ENCODE peak calls at places on chromosomes 4 and X, in five cellular contexts. One of them, this sample, is unnamed.

GRCh38 chrX:152220612-152221011 is 82.2 kb upstream of the MAGEA10 start:
- DNase-seq in omental fat pad: no peak
- DNase-seq in cardiac muscle cell: no peak
- DNase-seq in testis: no peak
- DNase-seq in Panc1: no peak
- DNase-seq in this sample: no peak

GRCh38 chr4:91171217-91171616 is 1044.0 kb downstream of the CCSER1 start:
- DNase-seq in omental fat pad: no peak
- DNase-seq in cardiac muscle cell: no peak
- DNase-seq in testis: no peak
- DNase-seq in Panc1: no peak
- DNase-seq in this sample: no peak

GRCh38 chrX:96994088-96994487 is 110.4 kb downstream of the RPA4 start:
- DNase-seq in omental fat pad: no peak
- DNase-seq in cardiac muscle cell: no peak
- DNase-seq in testis: no peak
- DNase-seq in Panc1: no peak
- DNase-seq in this sample: no peak

GRCh38 chrX:133939655-133940054 is 45.7 kb downstream of the GPC3 start:
- DNase-seq in omental fat pad: no peak
- DNase-seq in cardiac muscle cell: no peak
- DNase-seq in testis: no peak
- DNase-seq in Panc1: no peak
- DNase-seq in this sample: no peak

GRCh38 chrX:135931644-135932487 is 38.4 kb downstream of the SAGE1 start:
- DNase-seq in omental fat pad: no peak
- DNase-seq in cardiac muscle cell: peak
- DNase-seq in testis: peak
- DNase-seq in Panc1: peak
- DNase-seq in this sample: peak

GRCh38 chr4:37693450-37694190 is 7.4 kb upstream of the RELL1 start:
- DNase-seq in omental fat pad: no peak
- DNase-seq in cardiac muscle cell: peak
- DNase-seq in testis: no peak
- DNase-seq in Panc1: no peak
- DNase-seq in this sample: peak

GRCh38 chr4:48904101-48904500 is 2.5 kb downstream of the OCIAD2 start:
- DNase-seq in omental fat pad: no peak
- DNase-seq in cardiac muscle cell: no peak
- DNase-seq in testis: no peak
- DNase-seq in Panc1: no peak
- DNase-seq in this sample: no peak

GRCh38 chr4:999863-1000425 is 6.7 kb upstream of the SLC26A1 start:
- DNase-seq in omental fat pad: no peak
- DNase-seq in cardiac muscle cell: no peak
- DNase-seq in testis: no peak
- DNase-seq in Panc1: no peak
- DNase-seq in this sample: no peak

GRCh38 chrX:5681159-5681558 is 547.5 kb downstream of the NLGN4X start:
- DNase-seq in omental fat pad: no peak
- DNase-seq in cardiac muscle cell: no peak
- DNase-seq in testis: no peak
- DNase-seq in Panc1: no peak
- DNase-seq in this sample: peak

GRCh38 chrX:71652405-71652804 is 14.9 kb upstream of the LOC101059915 start:
- DNase-seq in omental fat pad: no peak
- DNase-seq in cardiac muscle cell: peak
- DNase-seq in testis: peak
- DNase-seq in Panc1: peak
- DNase-seq in this sample: peak

GRCh38 chr4:79759793-79760192 is 313.2 kb downstream of the ANTXR2 start:
- DNase-seq in omental fat pad: no peak
- DNase-seq in cardiac muscle cell: no peak
- DNase-seq in testis: no peak
- DNase-seq in Panc1: no peak
- DNase-seq in this sample: no peak

GRCh38 chrX:352181-352580 is 33.6 kb upstream of the GTPBP6 start:
- DNase-seq in omental fat pad: no peak
- DNase-seq in cardiac muscle cell: no peak
- DNase-seq in testis: no peak
- DNase-seq in Panc1: no peak
- DNase-seq in this sample: no peak

GRCh38 chrX:22800806-22801205 is 199.0 kb upstream of the DDX53 start:
- DNase-seq in omental fat pad: no peak
- DNase-seq in cardiac muscle cell: no peak
- DNase-seq in testis: no peak
- DNase-seq in Panc1: no peak
- DNase-seq in this sample: peak

GRCh38 chrX:88883205-88883604 is 136.2 kb downstream of the CPXCR1 start:
- DNase-seq in omental fat pad: no peak
- DNase-seq in cardiac muscle cell: no peak
- DNase-seq in testis: no peak
- DNase-seq in Panc1: no peak
- DNase-seq in this sample: no peak

GRCh38 chrX:45009371-45010000 is 136.5 kb downstream of the KDM6A start:
- DNase-seq in omental fat pad: no peak
- DNase-seq in cardiac muscle cell: no peak
- DNase-seq in testis: no peak
- DNase-seq in Panc1: peak
- DNase-seq in this sample: peak

GRCh38 chrX:69615779-69616519 is at the start of gene EDA:
- DNase-seq in omental fat pad: peak
- DNase-seq in cardiac muscle cell: peak
- DNase-seq in testis: peak
- DNase-seq in Panc1: no peak
- DNase-seq in this sample: peak

GRCh38 chrX:124925681-124926080 is 394.0 kb upstream of the TEX13C start:
- DNase-seq in omental fat pad: no peak
- DNase-seq in cardiac muscle cell: no peak
- DNase-seq in testis: no peak
- DNase-seq in Panc1: no peak
- DNase-seq in this sample: no peak

GRCh38 chrX:34578237-34578636 is 78.8 kb downstream of the TMEM47 start:
- DNase-seq in omental fat pad: no peak
- DNase-seq in cardiac muscle cell: peak
- DNase-seq in testis: no peak
- DNase-seq in Panc1: no peak
- DNase-seq in this sample: peak

GRCh38 chr4:126071346-126072333 is 756.9 kb downstream of the FAT4 start:
- DNase-seq in omental fat pad: no peak
- DNase-seq in cardiac muscle cell: peak
- DNase-seq in testis: no peak
- DNase-seq in Panc1: no peak
- DNase-seq in this sample: peak

GRCh38 chr4:144696376-144696775 is 50.4 kb downstream of the HHIP start:
- DNase-seq in omental fat pad: no peak
- DNase-seq in cardiac muscle cell: peak
- DNase-seq in testis: no peak
- DNase-seq in Panc1: no peak
- DNase-seq in this sample: no peak

GRCh38 chr4:7196731-7197130 is 4.4 kb downstream of the SORCS2 start:
- DNase-seq in omental fat pad: no peak
- DNase-seq in cardiac muscle cell: no peak
- DNase-seq in testis: peak
- DNase-seq in Panc1: no peak
- DNase-seq in this sample: no peak

GRCh38 chr4:5984843-5985242 is 33.4 kb downstream of the C4orf50 start:
- DNase-seq in omental fat pad: no peak
- DNase-seq in cardiac muscle cell: no peak
- DNase-seq in testis: no peak
- DNase-seq in Panc1: no peak
- DNase-seq in this sample: no peak

GRCh38 chr4:154714339-154715040 is 29.3 kb upstream of the LRAT start:
- DNase-seq in omental fat pad: no peak
- DNase-seq in cardiac muscle cell: no peak
- DNase-seq in testis: no peak
- DNase-seq in Panc1: no peak
- DNase-seq in this sample: no peak

GRCh38 chr4:18480928-18481327 is 459.4 kb upstream of the LCORL start:
- DNase-seq in omental fat pad: no peak
- DNase-seq in cardiac muscle cell: no peak
- DNase-seq in testis: no peak
- DNase-seq in Panc1: no peak
- DNase-seq in this sample: no peak

GRCh38 chr4:385934-386707 is 48.5 kb downstream of the ZNF141 start:
- DNase-seq in omental fat pad: no peak
- DNase-seq in cardiac muscle cell: no peak
- DNase-seq in testis: peak
- DNase-seq in Panc1: no peak
- DNase-seq in this sample: no peak

GRCh38 chrX:3351287-3351686 is 4.8 kb upstream of the MXRA5 start:
- DNase-seq in omental fat pad: no peak
- DNase-seq in cardiac muscle cell: no peak
- DNase-seq in testis: no peak
- DNase-seq in Panc1: no peak
- DNase-seq in this sample: no peak

GRCh38 chr4:89298160-89298559 is 9.4 kb downstream of the GPRIN3 start:
- DNase-seq in omental fat pad: no peak
- DNase-seq in cardiac muscle cell: no peak
- DNase-seq in testis: no peak
- DNase-seq in Panc1: no peak
- DNase-seq in this sample: no peak

GRCh38 chr4:97774347-97774989 is 368.8 kb downstream of the STPG2 start:
- DNase-seq in omental fat pad: no peak
- DNase-seq in cardiac muscle cell: no peak
- DNase-seq in testis: no peak
- DNase-seq in Panc1: no peak
- DNase-seq in this sample: no peak

DNA sequence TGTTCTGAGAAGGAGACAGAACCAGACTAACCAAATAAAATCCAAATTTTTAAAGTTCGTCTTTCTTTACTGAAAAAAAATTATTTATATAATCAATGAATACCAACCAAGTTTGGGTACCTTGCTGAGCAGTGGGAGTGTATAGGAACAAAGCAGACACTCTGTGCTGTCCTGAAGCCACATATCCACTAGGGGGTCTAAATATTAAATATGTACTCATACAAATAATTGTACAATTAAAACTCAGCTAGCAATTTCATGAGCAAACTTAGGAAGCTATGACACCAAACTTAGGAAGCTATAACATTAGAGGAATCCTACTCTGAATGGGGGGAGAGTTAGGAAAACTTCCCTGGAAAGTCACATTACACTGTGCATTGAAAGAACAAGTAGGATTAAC is 582.0 kb upstream of the EPHA5 start:
- DNase-seq in omental fat pad: no peak
- DNase-seq in cardiac muscle cell: peak
- DNase-seq in testis: no peak
- DNase-seq in Panc1: no peak
- DNase-seq in this sample: no peak
- TF ChIP-seq CTCF in omental fat pad: no peak
- TF ChIP-seq CTCF in cardiac muscle cell: peak
- TF ChIP-seq CTCF in testis: no peak
- TF ChIP-seq CTCF in Panc1: no peak
- TF ChIP-seq CTCF in this sample: no peak

DNA sequence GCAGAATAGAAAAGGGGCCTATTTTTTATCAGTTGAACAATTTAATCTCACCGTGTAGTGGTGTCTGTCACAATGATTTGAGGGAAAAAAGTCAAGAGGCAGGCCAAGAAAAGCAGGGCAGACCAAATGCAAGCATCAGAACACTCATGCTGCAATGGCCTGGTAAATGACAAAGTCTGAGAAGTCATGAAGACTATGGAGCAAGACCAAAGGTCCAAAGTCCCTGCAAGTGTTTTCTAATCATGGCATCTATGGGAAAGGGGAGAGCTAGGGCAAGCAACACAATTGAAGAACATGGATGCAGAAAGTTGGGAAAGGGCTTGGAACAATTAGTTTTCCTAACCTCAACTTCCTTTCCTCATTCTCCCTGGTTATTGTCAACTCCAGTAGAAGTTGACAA is 147.7 kb upstream of the TLL1 start:
- DNase-seq in omental fat pad: no peak
- DNase-seq in cardiac muscle cell: no peak
- DNase-seq in testis: no peak
- DNase-seq in Panc1: no peak
- DNase-seq in this sample: no peak
- TF ChIP-seq CTCF in omental fat pad: no peak
- TF ChIP-seq CTCF in cardiac muscle cell: no peak
- TF ChIP-seq CTCF in testis: no peak
- TF ChIP-seq CTCF in Panc1: no peak
- TF ChIP-seq CTCF in this sample: no peak

DNA sequence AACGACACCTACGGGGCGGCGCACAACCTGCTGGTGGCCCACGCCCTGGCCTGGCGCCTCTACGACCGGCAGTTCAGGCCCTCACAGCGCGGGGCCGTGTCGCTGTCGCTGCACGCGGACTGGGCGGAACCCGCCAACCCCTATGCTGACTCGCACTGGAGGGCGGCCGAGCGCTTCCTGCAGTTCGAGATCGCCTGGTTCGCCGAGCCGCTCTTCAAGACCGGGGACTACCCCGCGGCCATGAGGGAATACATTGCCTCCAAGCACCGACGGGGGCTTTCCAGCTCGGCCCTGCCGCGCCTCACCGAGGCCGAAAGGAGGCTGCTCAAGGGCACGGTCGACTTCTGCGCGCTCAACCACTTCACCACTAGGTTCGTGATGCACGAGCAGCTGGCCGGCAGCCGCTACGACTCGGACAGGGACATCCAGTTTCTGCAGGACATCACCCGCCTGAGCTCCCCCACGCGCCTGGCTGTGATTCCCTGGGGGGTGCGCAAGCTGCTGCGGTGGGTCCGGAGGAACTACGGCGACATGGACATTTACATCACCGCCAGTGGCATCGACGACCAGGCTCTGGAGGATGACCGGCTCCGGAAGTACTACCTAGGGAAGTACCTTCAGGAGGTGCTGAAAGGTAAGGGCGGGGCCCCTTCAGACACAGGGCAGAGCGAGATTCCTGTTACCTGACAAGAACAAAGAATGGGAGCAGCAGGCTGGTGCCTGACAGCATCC is 11.7 kb downstream of the RPL9 start:
- DNase-seq in omental fat pad: no peak
- DNase-seq in cardiac muscle cell: peak
- DNase-seq in testis: peak
- DNase-seq in Panc1: no peak
- DNase-seq in this sample: peak
- TF ChIP-seq CTCF in omental fat pad: no peak
- TF ChIP-seq CTCF in cardiac muscle cell: peak
- TF ChIP-seq CTCF in testis: no peak
- TF ChIP-seq CTCF in Panc1: no peak
- TF ChIP-seq CTCF in this sample: peak

GRCh38 chrX:130083107-130083490 is 27.2 kb downstream of the ELF4 start:
- DNase-seq in omental fat pad: no peak
- DNase-seq in cardiac muscle cell: no peak
- DNase-seq in testis: no peak
- DNase-seq in Panc1: no peak
- DNase-seq in this sample: no peak

GRCh38 chrX:130083656-130084382 is 26.5 kb downstream of the ELF4 start:
- DNase-seq in omental fat pad: no peak
- DNase-seq in cardiac muscle cell: no peak
- DNase-seq in testis: no peak
- DNase-seq in Panc1: no peak
- DNase-seq in this sample: no peak

GRCh38 chrX:130080791-130081367 is 29.4 kb downstream of the ELF4 start:
- DNase-seq in omental fat pad: no peak
- DNase-seq in cardiac muscle cell: no peak
- DNase-seq in testis: no peak
- DNase-seq in Panc1: no peak
- DNase-seq in this sample: no peak

GRCh38 chrX:130081421-130082045 is 28.8 kb downstream of the ELF4 start:
- DNase-seq in omental fat pad: no peak
- DNase-seq in cardiac muscle cell: no peak
- DNase-seq in testis: no peak
- DNase-seq in Panc1: no peak
- DNase-seq in this sample: peak

GRCh38 chrX:130082244-130083106 is 27.8 kb downstream of the ELF4 start:
- DNase-seq in omental fat pad: no peak
- DNase-seq in cardiac muscle cell: peak
- DNase-seq in testis: peak
- DNase-seq in Panc1: no peak
- DNase-seq in this sample: peak
- TF ChIP-seq CTCF in omental fat pad: no peak
- TF ChIP-seq CTCF in cardiac muscle cell: no peak
- TF ChIP-seq CTCF in testis: no peak
- TF ChIP-seq CTCF in Panc1: no peak
- TF ChIP-seq CTCF in this sample: peak